ENCODE peak calls at places on chromosome 21, in six cellular contexts. Y is PC-9, D is fibroblast of mammary gland, I is body of pancreas, Q is iris pigment epithelial cell, L is nucleus accumbens. N is an unnamed sample.

GRCh38 chr21:37915941-37916794 is at the start of gene KCNJ6:
- DNase-seq in Y (no peak), D (peak), I (peak), Q (peak), L (no peak), N (no peak)

GRCh38 chr21:41966872-41967621 is 13.2 kb upstream of the C2CD2 start:
- DNase-seq in Y (no peak), D (no peak), I (no peak), Q (no peak), L (no peak), N (no peak)

GRCh38 chr21:28132713-28133112 is 860.0 kb downstream of the LTN1 start:
- DNase-seq in Y (no peak), D (no peak), I (no peak), Q (no peak), L (no peak), N (no peak)

GRCh38 chr21:16945580-16945979 is 567.3 kb upstream of the CXADR start:
- DNase-seq in Y (no peak), D (peak), I (no peak), Q (no peak), L (no peak), N (no peak)

GRCh38 chr21:38925923-38926322 is 120.2 kb downstream of the ETS2 start:
- DNase-seq in Y (peak), D (peak), I (peak), Q (peak), L (no peak), N (no peak)

GRCh38 chr21:15701845-15702244 is 27.9 kb upstream of the USP25 start:
- DNase-seq in Y (no peak), D (no peak), I (no peak), Q (no peak), L (no peak), N (no peak)

GRCh38 chr21:45505416-45506021 is 36.7 kb downstream of the SLC19A1 start:
- DNase-seq in Y (no peak), D (no peak), I (no peak), Q (no peak), L (no peak), N (no peak)

GRCh38 chr21:25578070-25578961 is 29.0 kb downstream of the MRPL39 start:
- DNase-seq in Y (no peak), D (peak), I (no peak), Q (no peak), L (no peak), N (no peak)

GRCh38 chr21:35324372-35325220 is 275.5 kb upstream of the RUNX1 start:
- DNase-seq in Y (peak), D (peak), I (peak), Q (peak), L (no peak), N (no peak)

GRCh38 chr21:42411197-42411869 is 7.6 kb downstream of the UBASH3A start:
- DNase-seq in Y (no peak), D (no peak), I (no peak), Q (no peak), L (no peak), N (no peak)

GRCh38 chr21:40029888-40030287 is 162.7 kb downstream of the PCP4 start:
- DNase-seq in Y (no peak), D (no peak), I (no peak), Q (no peak), L (no peak), N (no peak)

GRCh38 chr21:42263591-42264131 is 44.7 kb downstream of the ABCG1 start:
- DNase-seq in Y (no peak), D (no peak), I (peak), Q (no peak), L (no peak), N (no peak)

GRCh38 chr21:14762734-14763694 is 216.9 kb upstream of the SAMSN1 start:
- DNase-seq in Y (no peak), D (no peak), I (no peak), Q (peak), L (no peak), N (no peak)

GRCh38 chr21:44300262-44300959 is 558 bp downstream of the PFKL start:
- DNase-seq in Y (peak), D (peak), I (peak), Q (peak), L (no peak), N (peak)

GRCh38 chr21:31335957-31336738 is 7.9 kb downstream of the TIAM1 start:
- DNase-seq in Y (no peak), D (peak), I (peak), Q (peak), L (no peak), N (no peak)

GRCh38 chr21:37153193-37153934 is 80.3 kb downstream of the TTC3 start:
- DNase-seq in Y (no peak), D (peak), I (peak), Q (peak), L (no peak), N (no peak)

GRCh38 chr21:17858764-17859163 is 39.6 kb upstream of the C21orf91 start:
- DNase-seq in Y (no peak), D (no peak), I (no peak), Q (no peak), L (no peak), N (no peak)

N was measured in T-helper 22 cell.